ENCODE peak calls at places on chromosome 3, in six cellular contexts. X, E, Q, G, V and K are unnamed samples.
A peak's percentile ranks its signal among the peaks of the same experiment; 100 is the strongest.

GRCh38 chr3:161270991-161271390 is 49.9 kb downstream of the NMD3 start:
- DNase-seq in X (no peak), E (no peak), Q (no peak), G (no peak), V (no peak), K (no peak)

GRCh38 chr3:85783331-85783730 is 824.5 kb downstream of the CADM2 start:
- DNase-seq in X (no peak), E (no peak), Q (no peak), G (no peak), V (no peak), K (no peak)

GRCh38 chr3:149179225-149179624 is 42.4 kb downstream of the CP start:
- DNase-seq in X (no peak), E (no peak), Q (no peak), G (no peak), V (no peak), K (no peak)

GRCh38 chr3:122774564-122774963 is 19.1 kb downstream of the HSPBAP1 start:
- DNase-seq in X (no peak), E (no peak), Q (no peak), G (no peak), V (no peak), K (no peak)

GRCh38 chr3:56251343-56251945 is 216.8 kb downstream of the ERC2 start:
- DNase-seq in X (peak; percentile 19), E (peak; percentile 63), Q (peak; percentile 19), G (no peak), V (peak; percentile 56), K (no peak)

GRCh38 chr3:55329849-55330248 is 157.3 kb downstream of the WNT5A start:
- DNase-seq in X (no peak), E (no peak), Q (no peak), G (no peak), V (no peak), K (no peak)

GRCh38 chr3:4751057-4752051 is 227.9 kb upstream of the BHLHE40 start:
- DNase-seq in X (peak; percentile 61), E (no peak), Q (peak; percentile 56), G (no peak), V (no peak), K (peak; percentile 43)

GRCh38 chr3:12516873-12517272 is 28.4 kb downstream of the MKRN2OS start:
- DNase-seq in X (no peak), E (no peak), Q (no peak), G (no peak), V (no peak), K (no peak)

GRCh38 chr3:30139283-30139682 is 467.1 kb upstream of the TGFBR2 start:
- DNase-seq in X (no peak), E (no peak), Q (no peak), G (no peak), V (no peak), K (no peak)

GRCh38 chr3:165502707-165503106 is 306.5 kb upstream of the SLITRK3 start:
- DNase-seq in X (no peak), E (no peak), Q (no peak), G (no peak), V (no peak), K (no peak)

GRCh38 chr3:151837057-151837456 is 23.1 kb downstream of the AADAC start:
- DNase-seq in X (no peak), E (no peak), Q (peak; percentile 79), G (no peak), V (no peak), K (no peak)

GRCh38 chr3:58528629-58529028 is 8.4 kb downstream of the ACOX2 start:
- DNase-seq in X (peak; percentile 43), E (peak; percentile 77), Q (no peak), G (no peak), V (no peak), K (no peak)

GRCh38 chr3:5187920-5188418 is 462 bp downstream of the EDEM1 start:
- DNase-seq in X (peak; percentile 31), E (peak; percentile 54), Q (peak; percentile 33), G (peak; percentile 74), V (peak; percentile 62), K (peak; percentile 89)

GRCh38 chr3:41583014-41583413 is 378.9 kb downstream of the ULK4 start:
- DNase-seq in X (no peak), E (no peak), Q (no peak), G (no peak), V (no peak), K (no peak)

GRCh38 chr3:131714585-131715220 is 211.9 kb upstream of the MRPL3 start:
- DNase-seq in X (no peak), E (no peak), Q (no peak), G (no peak), V (no peak), K (no peak)

GRCh38 chr3:104291878-104292277 is 1074.8 kb upstream of the ALCAM start:
- DNase-seq in X (no peak), E (no peak), Q (no peak), G (no peak), V (no peak), K (no peak)

GRCh38 chr3:17258823-17259436 is 374.2 kb downstream of the PLCL2 start:
- DNase-seq in X (no peak), E (no peak), Q (peak; percentile 28), G (no peak), V (no peak), K (no peak)

GRCh38 chr3:45034612-45035252 is 8.6 kb downstream of the CLEC3B start:
- DNase-seq in X (peak; percentile 35), E (peak; percentile 68), Q (no peak), G (peak; percentile 82), V (no peak), K (peak; percentile 75)

GRCh38 chr3:148958681-148959080 is 32.7 kb upstream of the GYG1 start:
- DNase-seq in X (no peak), E (no peak), Q (no peak), G (no peak), V (no peak), K (no peak)

GRCh38 chr3:180420804-180421203 is 181.2 kb upstream of the TTC14 start:
- DNase-seq in X (no peak), E (no peak), Q (no peak), G (no peak), V (no peak), K (no peak)

GRCh38 chr3:32913790-32914446 is 37.5 kb upstream of the CCR4 start:
- DNase-seq in X (no peak), E (no peak), Q (no peak), G (peak; percentile 72), V (no peak), K (peak; percentile 90)

GRCh38 chr3:99817047-99817436 is 620 bp upstream of the CMSS1 start:
- DNase-seq in X (no peak), E (peak; percentile 28), Q (no peak), G (peak; percentile 66), V (peak; percentile 44), K (no peak)
- H3K4me3 ChIP-seq in X (peak overlapping the region; percentile 45), E (peak overlapping the region; percentile 53), Q (peak overlapping the region; percentile 62), G (peak overlapping the region; percentile 59), V (peak overlapping the region; percentile 74), K (peak overlapping the region; percentile 77)

DNA sequence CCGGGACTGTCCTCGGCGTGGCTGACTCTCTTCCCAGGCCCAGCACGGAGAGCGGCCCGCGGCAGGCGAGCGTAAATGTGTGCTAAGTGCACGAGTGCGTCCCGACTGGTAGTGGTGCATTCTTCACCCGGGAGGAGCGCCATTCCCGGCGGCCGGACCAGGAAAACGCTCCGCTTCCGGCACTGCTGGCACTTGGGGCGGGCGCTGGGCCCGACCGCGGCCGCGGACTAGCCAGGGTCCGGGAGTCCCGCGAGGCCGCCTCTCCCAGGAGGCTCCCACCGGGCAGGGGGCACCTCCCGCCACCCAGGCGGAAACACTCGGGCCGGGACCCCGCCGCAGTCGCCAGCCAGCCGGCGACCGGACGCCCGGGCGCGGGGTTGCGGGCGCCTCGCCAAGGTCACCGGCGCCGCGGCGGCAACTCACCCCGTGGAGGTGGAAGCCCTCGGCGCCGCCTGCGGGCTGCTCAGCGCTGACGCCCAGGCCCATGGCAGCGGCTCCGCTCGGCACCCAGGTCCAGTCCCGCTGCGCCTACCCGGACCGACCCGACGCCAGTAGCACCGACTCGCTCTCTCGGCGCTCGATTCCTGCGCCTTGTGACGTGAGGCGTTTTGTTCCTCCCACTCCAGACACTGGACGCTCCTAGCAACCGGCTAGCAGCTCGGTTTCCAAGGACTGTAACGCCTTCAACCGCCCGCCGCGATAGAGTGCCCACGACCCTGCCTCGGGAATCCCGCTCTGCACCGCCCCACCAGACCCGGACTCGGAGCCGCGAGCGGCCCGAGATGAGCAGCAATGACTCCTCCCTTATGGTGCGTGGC is at the start of the genes GORASP1 and TTC21A:
- DNase-seq in X (peak; percentile 91), E (peak; percentile 91), Q (peak; percentile 91), G (peak; percentile 96), V (peak; percentile 86), K (peak; percentile 84)
- TF ChIP-seq POLR2A in X (peak; percentile 67), E (peak; percentile 80), Q (peak; percentile 79), G (peak; percentile 50), V (peak; percentile 87), K (no peak)

GRCh38 chr3:62366093-62366419 is 7.3 kb downstream of the FEZF2 start:
- DNase-seq in X (no peak), E (no peak), Q (no peak), G (no peak), V (no peak), K (no peak)
- H3K4me3 ChIP-seq in X (no peak overlapping the region), E (no peak overlapping the region), Q (no peak overlapping the region), G (no peak overlapping the region), V (no peak overlapping the region), K (no peak overlapping the region)

GRCh38 chr3:150372320-150373118 is 35.6 kb upstream of the TSC22D2 start:
- DNase-seq in X (no peak), E (no peak), Q (peak; percentile 42), G (no peak), V (no peak), K (no peak)
- TF ChIP-seq POLR2A in X (no peak), E (no peak), Q (no peak), G (no peak), V (no peak), K (no peak)

GRCh38 chr3:47964740-47965139 is 51.5 kb downstream of the MAP4 start:
- DNase-seq in X (no peak), E (no peak), Q (no peak), G (no peak), V (no peak), K (no peak)

GRCh38 chr3:47961036-47961435 is 55.2 kb downstream of the MAP4 start:
- DNase-seq in X (no peak), E (no peak), Q (no peak), G (no peak), V (no peak), K (no peak)

DNA sequence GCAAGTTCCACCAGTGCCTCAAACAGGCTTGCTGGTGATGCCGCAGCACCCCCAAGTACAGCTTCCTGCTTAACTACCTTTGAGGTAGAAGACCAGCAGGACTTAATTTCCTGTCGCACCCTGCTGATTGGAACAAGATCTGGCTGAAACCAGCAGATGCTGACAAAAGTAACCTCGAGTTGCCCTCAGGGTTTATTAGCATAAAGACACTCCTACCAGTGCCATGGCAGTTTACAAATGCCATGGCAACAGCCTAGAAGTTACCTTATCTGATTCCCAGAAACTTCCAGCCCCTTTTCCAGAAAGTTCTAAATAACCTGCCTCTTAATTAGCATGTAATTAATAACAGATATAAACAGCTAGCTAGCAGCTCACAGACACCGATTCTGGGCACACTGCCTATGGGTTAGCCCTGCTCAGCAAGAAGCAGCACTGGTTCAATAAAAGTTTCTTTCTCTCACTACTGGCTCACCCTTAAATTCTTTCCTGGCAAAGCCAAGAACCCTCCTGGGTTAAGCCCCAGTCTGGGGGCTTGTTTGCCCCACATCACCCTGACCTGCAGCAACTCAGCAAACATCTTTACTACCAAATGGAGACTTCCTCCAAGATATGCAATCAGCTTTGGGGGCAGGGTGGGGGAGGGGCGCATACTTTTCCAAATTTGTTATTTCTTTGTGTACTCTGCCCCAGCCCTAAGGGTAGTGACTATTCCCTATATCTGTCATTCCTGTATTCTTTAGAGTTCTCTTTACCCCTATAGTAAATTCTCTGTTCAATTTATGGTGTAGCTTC is 54.2 kb downstream of the MAP4 start:
- DNase-seq in X (no peak), E (no peak), Q (no peak), G (no peak), V (no peak), K (no peak)
- H3K4me3 ChIP-seq in X (no peak overlapping the region), E (no peak overlapping the region), Q (no peak overlapping the region), G (no peak overlapping the region), V (no peak overlapping the region), K (no peak overlapping the region)

GRCh38 chr3:195906865-195907729 is 1.3 kb downstream of the TNK2 start:
- DNase-seq in X (no peak), E (no peak), Q (no peak), G (peak; percentile 65), V (no peak), K (no peak)
- TF ChIP-seq POLR2A in X (no peak), E (no peak), Q (no peak), G (no peak), V (no peak), K (no peak)